ENCODE peak calls at places on chromosome 1, in nine cellular contexts. V, T, B, Z, G, J, I, W and X are unnamed samples.

GRCh38 chr1:232508161-232508661 is 121.7 kb downstream of the SIPA1L2 start:
- DNase-seq in V (no peak), T (no peak), B (no peak), Z (no peak), G (no peak), J (peak; percentile 77), I (no peak), W (no peak), X (no peak)

GRCh38 chr1:115654125-115654524 is 12.4 kb downstream of the VANGL1 start:
- DNase-seq in V (no peak), T (no peak), B (no peak), Z (peak; percentile 38), G (no peak), J (no peak), I (no peak), W (no peak), X (no peak)

GRCh38 chr1:13585996-13586395 is 2.4 kb downstream of the PDPN start:
- DNase-seq in V (no peak), T (no peak), B (no peak), Z (no peak), G (no peak), J (no peak), I (no peak), W (no peak), X (no peak)

GRCh38 chr1:206575165-206575893 is 36.9 kb downstream of the EIF2D start:
- DNase-seq in V (peak; percentile 98), T (no peak), B (peak; percentile 47), Z (peak; percentile 66), G (peak; percentile 70), J (no peak), I (no peak), W (peak; percentile 64), X (no peak)

GRCh38 chr1:34762474-34763141 is 3.1 kb downstream of the GJB4 start:
- DNase-seq in V (no peak), T (no peak), B (no peak), Z (no peak), G (no peak), J (no peak), I (no peak), W (no peak), X (peak; percentile 68)

GRCh38 chr1:44442791-44443190 is 37.7 kb downstream of the RNF220 start:
- DNase-seq in V (peak; percentile 56), T (no peak), B (no peak), Z (no peak), G (no peak), J (no peak), I (no peak), W (no peak), X (no peak)

GRCh38 chr1:218069180-218069579 is 215.9 kb upstream of the RRP15 start:
- DNase-seq in V (no peak), T (no peak), B (no peak), Z (no peak), G (no peak), J (no peak), I (no peak), W (no peak), X (no peak)

GRCh38 chr1:155455588-155456195 is 106.9 kb downstream of the ASH1L start:
- DNase-seq in V (peak; percentile 52), T (no peak), B (no peak), Z (no peak), G (peak; percentile 46), J (no peak), I (no peak), W (no peak), X (no peak)

GRCh38 chr1:25744140-25744581 is 55.8 kb upstream of the SELENON start:
- DNase-seq in V (peak; percentile 82), T (no peak), B (peak; percentile 70), Z (peak; percentile 77), G (peak; percentile 78), J (no peak), I (no peak), W (peak; percentile 76), X (no peak)

GRCh38 chr1:15153842-15154479 is 414 bp downstream of the TMEM51 start:
- DNase-seq in V (peak; percentile 66), T (peak; percentile 68), B (peak; percentile 88), Z (peak; percentile 75), G (peak; percentile 48), J (no peak), I (no peak), W (peak; percentile 68), X (no peak)

GRCh38 chr1:15153184-15153841 is at the start of gene TMEM51:
- DNase-seq in V (peak; percentile 75), T (peak; percentile 71), B (peak; percentile 93), Z (peak; percentile 74), G (peak; percentile 56), J (no peak), I (no peak), W (peak; percentile 78), X (no peak)

GRCh38 chr1:15155760-15156743 is 2.5 kb downstream of the TMEM51 start:
- DNase-seq in V (peak; percentile 55), T (no peak), B (no peak), Z (no peak), G (no peak), J (no peak), I (no peak), W (no peak), X (no peak)

GRCh38 chr1:15155191-15155590 is 1.6 kb downstream of the TMEM51 start:
- DNase-seq in V (no peak), T (no peak), B (no peak), Z (no peak), G (no peak), J (no peak), I (no peak), W (no peak), X (no peak)

GRCh38 chr1:15154480-15155036 is 1.0 kb downstream of the TMEM51 start:
- DNase-seq in V (peak; percentile 47), T (peak; percentile 9), B (peak; percentile 66), Z (peak; percentile 63), G (no peak), J (no peak), I (no peak), W (no peak), X (no peak)
- TF ChIP-seq CTCF in V (no peak), T (no peak), B (no peak), Z (peak; percentile 11), G (no peak), J (no peak), I (no peak), W (no peak), X (no peak)

DNA sequence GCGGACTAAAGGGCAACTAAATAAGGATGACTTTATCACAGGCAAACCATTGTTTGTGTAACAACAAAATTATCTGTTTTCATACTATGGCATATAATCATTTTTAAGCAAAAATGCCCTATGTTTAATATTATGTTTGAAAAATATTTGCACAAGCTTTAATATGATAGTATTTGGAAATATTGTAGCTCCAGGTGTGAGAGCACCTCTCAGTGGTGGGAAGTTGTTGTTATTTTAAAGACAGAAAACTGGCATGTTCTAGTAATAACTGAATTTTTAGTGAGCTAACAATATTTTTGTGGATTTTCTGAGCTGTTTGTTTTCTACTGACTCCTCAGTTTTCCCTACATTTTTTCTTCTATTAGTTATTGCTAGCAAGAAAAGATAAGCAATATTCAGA is 578.8 kb downstream of the KCNT2 start:
- DNase-seq in V (no peak), T (no peak), B (no peak), Z (no peak), G (no peak), J (no peak), I (no peak), W (no peak), X (no peak)
- TF ChIP-seq CTCF in V (no peak), T (no peak), B (peak; percentile 16), Z (no peak), G (no peak), J (no peak), I (no peak), W (no peak), X (peak; percentile 33)

GRCh38 chr1:210234254-210234747 is 1.7 kb downstream of the SERTAD4 start:
- DNase-seq in V (no peak), T (no peak), B (no peak), Z (no peak), G (no peak), J (no peak), I (no peak), W (no peak), X (no peak)
- TF ChIP-seq CTCF in V (no peak), T (no peak), B (no peak), Z (no peak), G (no peak), J (no peak), I (no peak), W (no peak), X (no peak)

DNA sequence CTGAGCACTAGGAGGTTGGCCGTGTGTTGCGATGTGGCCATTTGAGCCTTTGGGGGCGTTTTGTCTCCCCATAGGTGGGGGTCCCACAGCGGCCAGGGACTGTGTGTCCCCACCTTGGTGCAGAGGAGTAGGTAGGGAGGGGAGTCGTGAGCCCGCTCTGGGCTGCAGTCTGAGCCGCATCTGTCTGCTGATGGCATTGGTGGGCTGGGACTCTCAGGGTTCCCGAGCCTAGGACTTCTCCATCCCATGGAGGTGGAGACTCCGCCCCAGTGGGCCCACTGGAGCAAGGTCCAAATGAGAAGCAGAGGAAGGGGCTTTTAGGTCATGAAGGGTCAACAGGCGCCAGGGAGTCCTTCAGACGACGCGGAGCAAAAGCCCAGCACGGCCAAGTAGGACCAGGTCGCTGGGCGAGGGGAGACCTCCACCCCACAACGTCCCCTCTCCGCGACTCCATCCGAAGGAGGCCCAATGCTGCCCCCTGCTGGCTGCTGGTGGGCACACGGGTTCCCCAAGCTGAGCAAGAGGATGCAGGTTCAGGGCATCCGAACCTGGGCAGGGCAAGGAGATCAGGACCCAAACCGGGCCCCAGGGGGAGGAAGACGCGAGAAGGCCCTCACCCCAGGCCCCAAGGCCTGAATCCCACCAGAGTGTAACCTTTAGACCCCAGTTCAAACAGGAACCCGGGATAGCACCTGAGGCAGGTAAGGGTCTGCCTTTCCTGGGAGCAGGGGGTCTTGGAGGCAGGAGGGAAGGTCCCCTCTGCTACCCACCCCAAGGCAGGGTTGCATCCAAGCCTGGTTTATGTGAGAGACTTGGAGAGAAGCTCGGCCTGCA is 14.9 kb downstream of the TTC34 start:
- DNase-seq in V (no peak), T (no peak), B (no peak), Z (peak; percentile 68), G (peak; percentile 22), J (no peak), I (no peak), W (peak; percentile 46), X (peak; percentile 82)
- TF ChIP-seq CTCF in V (no peak), T (no peak), B (no peak), Z (peak; percentile 53), G (peak; percentile 76), J (peak; percentile 62), I (no peak), W (peak; percentile 63), X (peak; percentile 35)